ENCODE peak calls at places on chromosomes 11 and 22, in eight cellular contexts. R, F, U, Y, B, J, K and W are unnamed samples.

GRCh38 chr11:133810766-133811165 is 34.5 kb downstream of the SPATA19 start:
- DNase-seq in U (no peak), J (no peak), F (no peak), Y (no peak), K (no peak), R (no peak), B (no peak), W (no peak)

GRCh38 chr11:74185695-74186094 is 14.6 kb downstream of the PPME1 start:
- DNase-seq in K (no peak), Y (no peak), F (no peak), R (no peak), U (no peak), J (no peak), B (no peak), W (no peak)

GRCh38 chr11:2929880-2930704 is 872 bp upstream of the PHLDA2 start:
- DNase-seq in F (no peak), U (peak), B (no peak), K (peak), R (no peak), Y (peak), J (no peak), W (no peak)

GRCh38 chr11:116510886-116511650 is 261.7 kb downstream of the BUD13 start:
- DNase-seq in Y (no peak), K (no peak), J (no peak), U (no peak), F (no peak), R (no peak), B (no peak), W (no peak)

GRCh38 chr22:23683545-23683944 is 7.3 kb upstream of the RGL4 start:
- DNase-seq in Y (no peak), R (no peak), F (no peak), J (no peak), U (no peak), B (no peak), K (no peak), W (no peak)

GRCh38 chr11:127618721-127619120 is 618.2 kb upstream of the KIRREL3 start:
- DNase-seq in R (no peak), B (no peak), Y (no peak), F (no peak), U (no peak), J (no peak), K (no peak), W (no peak)

GRCh38 chr22:20071524-20071972 is 8.5 kb upstream of the DGCR8 start:
- DNase-seq in B (no peak), K (no peak), R (no peak), Y (no peak), J (no peak), F (no peak), U (no peak), W (no peak)

GRCh38 chr22:46163498-46163897 is 13.2 kb downstream of the PPARA start:
- DNase-seq in Y (no peak), B (no peak), U (no peak), K (no peak), R (no peak), F (no peak), J (no peak), W (no peak)

GRCh38 chr22:33789690-33790253 is 130.5 kb downstream of the LARGE1 start:
- DNase-seq in B (no peak), Y (no peak), J (no peak), F (no peak), K (peak), U (no peak), R (no peak), W (no peak)

GRCh38 chr22:48901324-48901723 is 926.3 kb downstream of the BRD1 start:
- DNase-seq in K (no peak), U (no peak), R (no peak), F (no peak), Y (no peak), J (no peak), B (no peak), W (no peak)

GRCh38 chr22:27318516-27318915 is 483.0 kb downstream of the MN1 start:
- DNase-seq in F (no peak), J (no peak), Y (no peak), U (peak), K (no peak), B (no peak), R (no peak), W (no peak)

GRCh38 chr11:75105462-75105925 is 8.8 kb upstream of the OR2AT4 start:
- DNase-seq in B (no peak), K (no peak), U (no peak), R (no peak), F (no peak), Y (no peak), J (no peak), W (no peak)

GRCh38 chr11:66958232-66958955 is at the start of gene PC:
- DNase-seq in R (peak), K (peak), J (peak), Y (peak), B (peak), U (peak), F (peak), W (peak)

GRCh38 chr11:5631969-5632635 is 7.3 kb downstream of the TRIM34 start:
- DNase-seq in U (no peak), B (no peak), R (no peak), F (no peak), J (no peak), K (peak), Y (no peak), W (no peak)

GRCh38 chr22:28892175-28892731 is 8.9 kb downstream of the ZNRF3 start:
- DNase-seq in J (no peak), R (no peak), F (no peak), U (no peak), B (no peak), Y (no peak), K (no peak), W (no peak)

GRCh38 chr11:10261821-10262220 is 32.2 kb downstream of the SBF2 start:
- DNase-seq in K (no peak), U (no peak), J (no peak), F (no peak), B (no peak), R (no peak), Y (no peak), W (no peak)